ENCODE peak calls at places on chromosomes 5 and 9, in eight cellular contexts. One of them, this sample, is unnamed.

GRCh38 chr9:13758876-13759275 is 479.4 kb upstream of the MPDZ start:
- DNase-seq in body of pancreas: no peak
- DNase-seq in left ventricle myocardium inferior: peak
- DNase-seq in adrenal gland: no peak
- DNase-seq in cardiac muscle cell: peak
- DNase-seq in mammary epithelial cell: no peak
- DNase-seq in K562: no peak
- DNase-seq in caudate nucleus: no peak
- DNase-seq in this sample: no peak

GRCh38 chr5:32190094-32190493 is 16.0 kb upstream of the GOLPH3 start:
- DNase-seq in left ventricle myocardium inferior: peak
- DNase-seq in cardiac muscle cell: peak
- DNase-seq in body of pancreas: no peak
- DNase-seq in K562: no peak
- DNase-seq in mammary epithelial cell: no peak
- DNase-seq in adrenal gland: no peak
- DNase-seq in caudate nucleus: no peak
- DNase-seq in this sample: no peak

GRCh38 chr5:133113331-133114061 is 61.7 kb downstream of the HSPA4 start:
- DNase-seq in left ventricle myocardium inferior: no peak
- DNase-seq in mammary epithelial cell: peak
- DNase-seq in adrenal gland: no peak
- DNase-seq in cardiac muscle cell: peak
- DNase-seq in body of pancreas: no peak
- DNase-seq in caudate nucleus: no peak
- DNase-seq in K562: no peak
- DNase-seq in this sample: no peak

GRCh38 chr9:86434039-86434726 is 80.0 kb upstream of the TUT7 start:
- DNase-seq in left ventricle myocardium inferior: no peak
- DNase-seq in cardiac muscle cell: peak
- DNase-seq in adrenal gland: no peak
- DNase-seq in K562: peak
- DNase-seq in caudate nucleus: no peak
- DNase-seq in body of pancreas: peak
- DNase-seq in mammary epithelial cell: peak
- DNase-seq in this sample: peak

GRCh38 chr5:121974261-121974660 is 12.5 kb downstream of the SRFBP1 start:
- DNase-seq in caudate nucleus: no peak
- DNase-seq in body of pancreas: no peak
- DNase-seq in mammary epithelial cell: no peak
- DNase-seq in left ventricle myocardium inferior: no peak
- DNase-seq in adrenal gland: no peak
- DNase-seq in K562: no peak
- DNase-seq in cardiac muscle cell: peak
- DNase-seq in this sample: no peak

GRCh38 chr9:134323741-134324358 is 2.4 kb upstream of the RXRA start:
- DNase-seq in body of pancreas: peak
- DNase-seq in K562: peak
- DNase-seq in adrenal gland: peak
- DNase-seq in cardiac muscle cell: no peak
- DNase-seq in left ventricle myocardium inferior: peak
- DNase-seq in mammary epithelial cell: peak
- DNase-seq in caudate nucleus: no peak
- DNase-seq in this sample: no peak

GRCh38 chr5:120382813-120383212 is 81.3 kb upstream of the PRR16 start:
- DNase-seq in mammary epithelial cell: no peak
- DNase-seq in adrenal gland: no peak
- DNase-seq in body of pancreas: no peak
- DNase-seq in caudate nucleus: no peak
- DNase-seq in cardiac muscle cell: peak
- DNase-seq in left ventricle myocardium inferior: no peak
- DNase-seq in K562: no peak
- DNase-seq in this sample: no peak

GRCh38 chr9:27622688-27623340 is 49.5 kb upstream of the C9orf72 start:
- DNase-seq in left ventricle myocardium inferior: no peak
- DNase-seq in K562: no peak
- DNase-seq in body of pancreas: no peak
- DNase-seq in adrenal gland: no peak
- DNase-seq in mammary epithelial cell: no peak
- DNase-seq in cardiac muscle cell: no peak
- DNase-seq in caudate nucleus: no peak
- DNase-seq in this sample: no peak

GRCh38 chr9:33861917-33862453 is 45.0 kb downstream of the UBE2R2 start:
- DNase-seq in mammary epithelial cell: no peak
- DNase-seq in body of pancreas: no peak
- DNase-seq in adrenal gland: no peak
- DNase-seq in left ventricle myocardium inferior: no peak
- DNase-seq in cardiac muscle cell: no peak
- DNase-seq in K562: no peak
- DNase-seq in caudate nucleus: no peak
- DNase-seq in this sample: no peak

GRCh38 chr5:148314187-148314586 is 2.0 kb downstream of the SPINK7 start:
- DNase-seq in body of pancreas: no peak
- DNase-seq in cardiac muscle cell: no peak
- DNase-seq in caudate nucleus: no peak
- DNase-seq in adrenal gland: no peak
- DNase-seq in mammary epithelial cell: peak
- DNase-seq in K562: no peak
- DNase-seq in left ventricle myocardium inferior: no peak
- DNase-seq in this sample: no peak

GRCh38 chr5:17184596-17184995 is 32.8 kb upstream of the BASP1 start:
- DNase-seq in cardiac muscle cell: peak
- DNase-seq in K562: no peak
- DNase-seq in body of pancreas: no peak
- DNase-seq in adrenal gland: no peak
- DNase-seq in caudate nucleus: no peak
- DNase-seq in left ventricle myocardium inferior: no peak
- DNase-seq in mammary epithelial cell: no peak
- DNase-seq in this sample: no peak

GRCh38 chr5:142915840-142916424 is 145.8 kb downstream of the ARHGAP26 start:
- DNase-seq in body of pancreas: peak
- DNase-seq in K562: peak
- DNase-seq in caudate nucleus: no peak
- DNase-seq in mammary epithelial cell: peak
- DNase-seq in adrenal gland: no peak
- DNase-seq in left ventricle myocardium inferior: no peak
- DNase-seq in cardiac muscle cell: no peak
- DNase-seq in this sample: peak

GRCh38 chr5:69329905-69330489 is 2.6 kb downstream of the CCDC125 start:
- DNase-seq in left ventricle myocardium inferior: no peak
- DNase-seq in cardiac muscle cell: no peak
- DNase-seq in K562: no peak
- DNase-seq in mammary epithelial cell: no peak
- DNase-seq in caudate nucleus: no peak
- DNase-seq in body of pancreas: no peak
- DNase-seq in adrenal gland: no peak
- DNase-seq in this sample: no peak

GRCh38 chr5:138349842-138350635 is 2.4 kb upstream of the KDM3B start:
- DNase-seq in body of pancreas: no peak
- DNase-seq in left ventricle myocardium inferior: no peak
- DNase-seq in caudate nucleus: no peak
- DNase-seq in adrenal gland: no peak
- DNase-seq in mammary epithelial cell: no peak
- DNase-seq in cardiac muscle cell: peak
- DNase-seq in K562: no peak
- DNase-seq in this sample: no peak

GRCh38 chr5:1103505-1104326 is 8.1 kb downstream of the SLC12A7 start:
- DNase-seq in K562: peak
- DNase-seq in adrenal gland: peak
- DNase-seq in left ventricle myocardium inferior: peak
- DNase-seq in mammary epithelial cell: no peak
- DNase-seq in caudate nucleus: no peak
- DNase-seq in cardiac muscle cell: peak
- DNase-seq in body of pancreas: peak
- DNase-seq in this sample: no peak

GRCh38 chr5:128669803-128670202 is 131.8 kb upstream of the FBN2 start:
- DNase-seq in adrenal gland: no peak
- DNase-seq in cardiac muscle cell: no peak
- DNase-seq in K562: no peak
- DNase-seq in body of pancreas: peak
- DNase-seq in caudate nucleus: no peak
- DNase-seq in left ventricle myocardium inferior: no peak
- DNase-seq in mammary epithelial cell: peak
- DNase-seq in this sample: no peak

GRCh38 chr5:17061973-17062470 is 125.9 kb upstream of the MYO10 start:
- DNase-seq in K562: no peak
- DNase-seq in left ventricle myocardium inferior: peak
- DNase-seq in mammary epithelial cell: no peak
- DNase-seq in caudate nucleus: no peak
- DNase-seq in cardiac muscle cell: no peak
- DNase-seq in adrenal gland: no peak
- DNase-seq in body of pancreas: no peak
- DNase-seq in this sample: no peak

GRCh38 chr5:171272996-171273970 is 35.8 kb upstream of the TLX3 start:
- DNase-seq in adrenal gland: no peak
- DNase-seq in caudate nucleus: peak
- DNase-seq in mammary epithelial cell: peak
- DNase-seq in cardiac muscle cell: peak
- DNase-seq in body of pancreas: no peak
- DNase-seq in K562: peak
- DNase-seq in left ventricle myocardium inferior: no peak
- DNase-seq in this sample: peak

GRCh38 chr5:39584921-39585320 is 160.1 kb upstream of the DAB2 start:
- DNase-seq in left ventricle myocardium inferior: no peak
- DNase-seq in adrenal gland: no peak
- DNase-seq in mammary epithelial cell: no peak
- DNase-seq in caudate nucleus: no peak
- DNase-seq in body of pancreas: no peak
- DNase-seq in cardiac muscle cell: peak
- DNase-seq in K562: no peak
- DNase-seq in this sample: no peak

GRCh38 chr5:135977375-135977928 is 22.7 kb upstream of the LECT2 start:
- DNase-seq in left ventricle myocardium inferior: peak
- DNase-seq in caudate nucleus: no peak
- DNase-seq in mammary epithelial cell: peak
- DNase-seq in body of pancreas: peak
- DNase-seq in adrenal gland: peak
- DNase-seq in K562: peak
- DNase-seq in cardiac muscle cell: peak
- DNase-seq in this sample: peak

GRCh38 chr5:124923131-124923530 is 176.7 kb upstream of the ZNF608 start:
- DNase-seq in mammary epithelial cell: no peak
- DNase-seq in body of pancreas: no peak
- DNase-seq in cardiac muscle cell: peak
- DNase-seq in caudate nucleus: no peak
- DNase-seq in K562: no peak
- DNase-seq in adrenal gland: no peak
- DNase-seq in left ventricle myocardium inferior: no peak
- DNase-seq in this sample: peak

GRCh38 chr5:14356305-14356704 is 213.2 kb downstream of the TRIO start:
- DNase-seq in K562: no peak
- DNase-seq in mammary epithelial cell: no peak
- DNase-seq in adrenal gland: no peak
- DNase-seq in body of pancreas: no peak
- DNase-seq in left ventricle myocardium inferior: no peak
- DNase-seq in cardiac muscle cell: no peak
- DNase-seq in caudate nucleus: no peak
- DNase-seq in this sample: no peak

GRCh38 chr9:19935422-19935821 is 146.6 kb upstream of the SLC24A2 start:
- DNase-seq in left ventricle myocardium inferior: no peak
- DNase-seq in cardiac muscle cell: no peak
- DNase-seq in mammary epithelial cell: no peak
- DNase-seq in caudate nucleus: no peak
- DNase-seq in adrenal gland: no peak
- DNase-seq in body of pancreas: no peak
- DNase-seq in K562: no peak
- DNase-seq in this sample: no peak

DNA sequence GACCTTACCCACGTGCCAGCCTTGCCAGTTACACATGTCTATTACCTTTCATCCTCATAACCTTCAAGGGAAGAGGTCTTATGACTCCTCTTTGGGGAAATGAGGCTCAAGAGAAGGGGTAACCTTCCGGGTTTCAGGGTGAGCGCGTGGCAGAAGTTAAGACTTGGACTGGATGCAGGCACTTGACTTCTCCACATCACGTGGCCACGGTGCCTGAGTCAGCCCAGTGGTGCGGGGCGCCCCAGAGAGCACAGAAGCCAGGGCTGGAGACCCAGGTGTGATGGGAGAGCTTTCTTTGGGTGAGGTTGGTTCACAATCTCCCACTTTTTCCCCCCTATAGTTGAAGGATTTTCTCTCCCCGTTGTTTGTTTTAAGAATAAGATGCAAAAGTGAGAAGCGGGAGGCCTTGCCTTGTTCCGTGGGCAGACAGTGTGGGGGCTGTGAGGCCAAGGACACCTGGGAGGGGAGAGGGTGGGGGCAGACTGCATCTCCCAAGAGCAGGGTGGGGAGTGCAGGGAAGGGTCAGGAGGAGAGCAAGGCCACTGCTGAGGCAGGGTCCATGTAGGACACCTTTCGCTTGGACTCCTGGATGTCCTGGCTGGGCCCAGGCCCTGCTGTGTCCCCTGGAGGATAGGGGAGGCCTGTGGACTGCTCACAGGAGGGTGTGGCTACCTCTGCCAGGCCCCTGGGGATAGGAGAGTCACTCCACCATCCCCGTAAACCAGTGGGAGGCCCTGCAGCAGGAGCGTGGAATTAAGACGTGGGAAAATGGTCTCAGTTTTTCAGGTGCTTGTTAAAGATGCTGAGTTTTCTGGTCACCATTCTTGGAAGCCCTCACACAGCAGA is 90.0 kb upstream of the CTSL start:
- DNase-seq in left ventricle myocardium inferior: no peak
- DNase-seq in mammary epithelial cell: no peak
- DNase-seq in K562: no peak
- DNase-seq in adrenal gland: no peak
- DNase-seq in cardiac muscle cell: no peak
- DNase-seq in body of pancreas: no peak
- DNase-seq in caudate nucleus: no peak
- DNase-seq in this sample: no peak
- H3K27ac ChIP-seq in left ventricle myocardium inferior: no peak
- H3K27ac ChIP-seq in mammary epithelial cell: no peak
- H3K27ac ChIP-seq in K562: no peak
- H3K27ac ChIP-seq in adrenal gland: no peak
- H3K27ac ChIP-seq in cardiac muscle cell: no peak
- H3K27ac ChIP-seq in body of pancreas: no peak
- H3K27ac ChIP-seq in caudate nucleus: no peak
- H3K27ac ChIP-seq in this sample: no peak

GRCh38 chr9:136487672-136488071 is 4.8 kb upstream of the SEC16A start:
- DNase-seq in cardiac muscle cell: no peak
- DNase-seq in left ventricle myocardium inferior: no peak
- DNase-seq in body of pancreas: no peak
- DNase-seq in adrenal gland: no peak
- DNase-seq in caudate nucleus: no peak
- DNase-seq in mammary epithelial cell: no peak
- DNase-seq in K562: no peak
- DNase-seq in this sample: no peak
- H3K27ac ChIP-seq in cardiac muscle cell: no peak
- H3K27ac ChIP-seq in left ventricle myocardium inferior: no peak
- H3K27ac ChIP-seq in body of pancreas: no peak
- H3K27ac ChIP-seq in adrenal gland: no peak
- H3K27ac ChIP-seq in caudate nucleus: no peak
- H3K27ac ChIP-seq in mammary epithelial cell: no peak
- H3K27ac ChIP-seq in K562: no peak
- H3K27ac ChIP-seq in this sample: no peak

GRCh38 chr9:130845901-130846381 is 10.9 kb downstream of the ABL1 start:
- DNase-seq in left ventricle myocardium inferior: no peak
- DNase-seq in K562: peak
- DNase-seq in adrenal gland: no peak
- DNase-seq in mammary epithelial cell: no peak
- DNase-seq in cardiac muscle cell: peak
- DNase-seq in body of pancreas: no peak
- DNase-seq in caudate nucleus: no peak
- DNase-seq in this sample: peak
- H3K27ac ChIP-seq in left ventricle myocardium inferior: peak
- H3K27ac ChIP-seq in K562: no peak
- H3K27ac ChIP-seq in adrenal gland: peak
- H3K27ac ChIP-seq in mammary epithelial cell: peak
- H3K27ac ChIP-seq in cardiac muscle cell: peak
- H3K27ac ChIP-seq in body of pancreas: peak
- H3K27ac ChIP-seq in caudate nucleus: peak
- H3K27ac ChIP-seq in this sample: peak

GRCh38 chr9:108278341-108278740 is 577.4 kb downstream of the ACTL7B start:
- DNase-seq in mammary epithelial cell: no peak
- DNase-seq in adrenal gland: no peak
- DNase-seq in K562: no peak
- DNase-seq in caudate nucleus: no peak
- DNase-seq in cardiac muscle cell: no peak
- DNase-seq in body of pancreas: no peak
- DNase-seq in left ventricle myocardium inferior: no peak
- DNase-seq in this sample: no peak
- H3K27ac ChIP-seq in mammary epithelial cell: no peak
- H3K27ac ChIP-seq in adrenal gland: no peak
- H3K27ac ChIP-seq in K562: no peak
- H3K27ac ChIP-seq in caudate nucleus: no peak
- H3K27ac ChIP-seq in cardiac muscle cell: no peak
- H3K27ac ChIP-seq in body of pancreas: no peak
- H3K27ac ChIP-seq in left ventricle myocardium inferior: no peak
- H3K27ac ChIP-seq in this sample: no peak